ENCODE peak calls at places on chromosomes 13 and 19, in four cellular contexts. V, K, D and A are unnamed samples.

GRCh38 chr19:58388175-58388526 is 1.1 kb downstream of the RPS5 start:
- DNase-seq in V (no peak), K (no peak), D (no peak), A (no peak)

GRCh38 chr19:41321600-41322270 is 11.8 kb downstream of the CCDC97 start:
- DNase-seq in D (peak), K (no peak), V (peak), A (no peak)

GRCh38 chr19:51729781-51730180 is 6.0 kb upstream of the HAS1 start:
- DNase-seq in V (no peak), K (no peak), D (no peak), A (no peak)

GRCh38 chr19:18603255-18603957 is 3.2 kb downstream of the CRLF1 start:
- DNase-seq in D (no peak), K (no peak), V (no peak), A (no peak)

GRCh38 chr13:26658972-26659371 is 101.5 kb downstream of the WASF3 start:
- DNase-seq in D (no peak), K (no peak), V (no peak), A (no peak)

GRCh38 chr13:20550799-20551198 is 16.2 kb upstream of the IFT88 start:
- DNase-seq in D (no peak), K (no peak), V (no peak), A (no peak)

GRCh38 chr13:42041017-42041683 is 7.3 kb upstream of the DGKH start:
- DNase-seq in D (peak), K (peak), V (peak), A (no peak)

GRCh38 chr13:54989418-54989817 is 1960.8 kb downstream of the OLFM4 start:
- DNase-seq in K (no peak), D (no peak), V (no peak), A (no peak)

GRCh38 chr13:32117696-32118095 is 86.1 kb downstream of the FRY start:
- DNase-seq in D (no peak), V (no peak), K (peak), A (no peak)

GRCh38 chr19:15631817-15632216 is 8.9 kb upstream of the CYP4F3 start:
- DNase-seq in D (no peak), K (no peak), V (peak), A (no peak)

GRCh38 chr19:3683866-3684816 is 16.1 kb downstream of the PIP5K1C start:
- DNase-seq in V (no peak), K (no peak), D (peak), A (no peak)

GRCh38 chr19:10286803-10287737 is at the start of gene ICAM4:
- DNase-seq in K (peak), V (no peak), D (no peak), A (no peak)

GRCh38 chr13:97391201-97391600 is 42.8 kb upstream of the RAP2A start:
- DNase-seq in K (no peak), V (no peak), D (no peak), A (no peak)

GRCh38 chr13:31043891-31044657 is 111.6 kb downstream of the TEX26 start:
- DNase-seq in K (peak), D (peak), V (peak), A (peak)

GRCh38 chr13:20230913-20231838 is 943 bp downstream of the GJB6 start:
- DNase-seq in V (no peak), D (no peak), K (no peak), A (no peak)

GRCh38 chr19:18675779-18676178 is 7.7 kb upstream of the CRTC1 start:
- DNase-seq in V (no peak), K (no peak), D (no peak), A (no peak)

GRCh38 chr13:39688699-39689405 is 33.4 kb downstream of the COG6 start:
- DNase-seq in D (peak), V (no peak), K (no peak), A (no peak)

GRCh38 chr19:58364127-58364526 is 1.6 kb upstream of the ZNF497 start:
- DNase-seq in D (no peak), V (no peak), K (no peak), A (no peak)

GRCh38 chr13:90594694-90595093 is 752.8 kb upstream of the MIR17HG start:
- DNase-seq in D (peak), K (no peak), V (no peak), A (no peak)

GRCh38 chr13:34155931-34156607 is 338.1 kb downstream of the RFC3 start:
- DNase-seq in D (peak), K (no peak), V (no peak), A (no peak)

GRCh38 chr13:97231832-97232201 is 9.7 kb downstream of the MBNL2 start:
- DNase-seq in V (no peak), K (no peak), D (no peak), A (peak)

GRCh38 chr13:98823442-98823841 is 71.0 kb upstream of the SLC15A1 start:
- DNase-seq in K (no peak), D (no peak), V (no peak), A (no peak)

GRCh38 chr13:101868585-101869469 is 416.4 kb downstream of the ITGBL1 start:
- DNase-seq in V (no peak), D (no peak), K (no peak), A (no peak)

GRCh38 chr19:6720369-6721112 is at the start of gene C3:
- DNase-seq in V (peak), D (no peak), K (no peak), A (no peak)

GRCh38 chr13:51614350-51614786 is 30.1 kb downstream of the WDFY2 start:
- DNase-seq in D (no peak), V (no peak), K (no peak), A (no peak)

GRCh38 chr19:14081797-14082674 is 3.5 kb downstream of the C19orf67 start:
- DNase-seq in V (no peak), D (no peak), K (peak), A (no peak)

GRCh38 chr13:80030491-80030890 is 310.4 kb downstream of the SPRY2 start:
- DNase-seq in K (no peak), D (no peak), V (no peak), A (no peak)

GRCh38 chr13:36549126-36549702 is 116.9 kb downstream of the CCNA1 start:
- DNase-seq in K (no peak), D (no peak), V (no peak), A (no peak)

GRCh38 chr19:14804755-14805154 is 26.4 kb upstream of the ADGRE2 start:
- DNase-seq in V (no peak), K (no peak), D (no peak), A (no peak)

GRCh38 chr13:28531195-28531955 is 36.4 kb upstream of the FLT1 start:
- DNase-seq in K (peak), V (no peak), D (peak), A (no peak)

GRCh38 chr13:110628952-110629701 is 13.8 kb downstream of the NAXD start:
- DNase-seq in V (no peak), K (no peak), D (peak), A (no peak)

GRCh38 chr13:100381595-100382224 is 206.9 kb downstream of the GGACT start:
- DNase-seq in D (no peak), V (no peak), K (no peak), A (no peak)

GRCh38 chr19:2050991-2051770 is at the start of gene MKNK2:
- DNase-seq in D (peak), V (peak), K (peak), A (peak)

GRCh38 chr13:21365574-21365973 is 93.5 kb downstream of the ZDHHC20 start:
- DNase-seq in D (no peak), K (no peak), V (no peak), A (no peak)

GRCh38 chr19:10913716-10914340 is 14.6 kb downstream of the YIPF2 start:
- DNase-seq in K (no peak), D (no peak), V (no peak), A (no peak)

GRCh38 chr19:47663911-47664771 is 49.1 kb upstream of the EHD2 start:
- DNase-seq in K (no peak), V (peak), D (peak), A (peak)

GRCh38 chr19:29587518-29587986 is 18.5 kb upstream of the POP4 start:
- DNase-seq in V (no peak), D (peak), K (no peak), A (no peak)
- H3K27ac ChIP-seq in V (no peak), D (no peak), K (no peak), A (no peak)

GRCh38 chr19:50536662-50537305 is 23.1 kb upstream of the ASPDH start:
- DNase-seq in D (no peak), K (no peak), V (no peak), A (no peak)
- TF ChIP-seq CTCF in D (peak), K (no peak), V (no peak), A (no peak)

GRCh38 chr19:33374406-33374703 is 846 bp downstream of the CEBPG start:
- DNase-seq in D (no peak), K (no peak), V (no peak), A (no peak)

GRCh38 chr19:33376423-33376822 is 2.9 kb downstream of the CEBPG start:
- DNase-seq in V (peak), K (peak), D (peak), A (no peak)

GRCh38 chr19:33376931-33377557 is 3.5 kb downstream of the CEBPG start:
- DNase-seq in D (no peak), K (no peak), V (no peak), A (no peak)

GRCh38 chr19:33375156-33375744 is 1.7 kb downstream of the CEBPG start:
- DNase-seq in K (no peak), V (no peak), D (no peak), A (no peak)

GRCh38 chr19:33375760-33376159 is 2.3 kb downstream of the CEBPG start:
- DNase-seq in V (no peak), K (no peak), D (no peak), A (no peak)
- H3K4me3 ChIP-seq in V (peak), K (peak), D (no peak), A (peak)

DNA sequence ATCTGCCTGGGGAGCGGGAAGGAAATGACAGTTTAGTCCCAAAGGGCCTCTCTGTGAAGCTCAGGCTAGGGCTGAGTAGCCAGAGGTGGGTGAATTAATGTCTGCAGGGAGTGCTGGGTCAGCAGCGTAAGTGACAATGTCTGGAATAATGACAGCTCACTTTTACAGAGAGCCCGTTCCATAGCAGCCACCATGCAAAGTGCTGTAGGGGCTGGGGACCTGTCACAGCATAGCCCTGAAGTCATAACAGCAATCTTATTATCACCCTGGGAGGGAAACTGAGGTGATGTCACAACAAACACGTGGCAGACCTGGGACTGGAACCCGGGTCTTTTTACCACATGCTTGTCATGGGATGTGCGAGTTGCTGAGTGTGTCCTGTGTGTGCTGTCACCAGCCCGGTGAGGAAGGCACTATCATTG is 8.7 kb upstream of the CD22 start:
- DNase-seq in D (no peak), V (no peak), K (no peak), A (no peak)
- H3K27ac ChIP-seq in D (no peak), V (no peak), K (no peak), A (no peak)

DNA sequence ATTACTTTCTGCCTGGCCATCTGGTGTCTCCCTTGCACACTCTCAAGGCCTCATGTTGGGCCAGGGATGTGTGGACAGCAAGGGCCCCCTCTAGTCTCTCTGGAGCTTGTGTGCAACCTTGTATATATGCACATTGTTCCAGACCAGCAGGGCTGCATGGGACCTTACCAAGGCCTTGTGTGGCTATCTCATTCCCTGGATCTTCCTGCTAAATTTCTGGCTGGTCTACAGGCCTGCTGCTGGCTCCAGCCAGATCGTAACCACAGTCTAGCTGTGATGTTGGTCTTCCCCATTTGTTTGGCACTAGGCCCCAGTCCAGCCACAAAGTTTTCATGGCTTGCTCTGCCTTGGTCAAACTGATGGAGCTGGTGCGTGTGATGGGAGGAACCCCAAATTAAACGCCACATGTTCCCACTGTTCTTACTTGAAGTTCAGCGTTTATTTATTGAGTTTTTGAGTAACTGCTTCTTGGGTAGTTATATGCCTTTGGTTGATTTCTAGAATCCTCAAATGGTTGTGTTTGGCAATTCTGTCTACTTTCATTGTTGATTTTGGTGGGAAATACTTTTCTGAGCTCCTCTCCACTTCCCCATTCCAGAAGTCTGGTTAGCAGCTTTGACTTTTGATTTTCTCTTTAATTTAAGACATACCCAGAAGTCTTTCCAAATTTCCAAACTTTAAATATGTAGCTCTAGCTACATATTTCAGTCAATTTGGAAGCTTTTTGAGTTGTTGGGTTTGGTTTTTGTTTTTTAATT is 56.4 kb downstream of the SIPA1L3 start:
- DNase-seq in V (no peak), D (peak), K (no peak), A (no peak)
- TF ChIP-seq CTCF in V (no peak), D (no peak), K (no peak), A (no peak)

DNA sequence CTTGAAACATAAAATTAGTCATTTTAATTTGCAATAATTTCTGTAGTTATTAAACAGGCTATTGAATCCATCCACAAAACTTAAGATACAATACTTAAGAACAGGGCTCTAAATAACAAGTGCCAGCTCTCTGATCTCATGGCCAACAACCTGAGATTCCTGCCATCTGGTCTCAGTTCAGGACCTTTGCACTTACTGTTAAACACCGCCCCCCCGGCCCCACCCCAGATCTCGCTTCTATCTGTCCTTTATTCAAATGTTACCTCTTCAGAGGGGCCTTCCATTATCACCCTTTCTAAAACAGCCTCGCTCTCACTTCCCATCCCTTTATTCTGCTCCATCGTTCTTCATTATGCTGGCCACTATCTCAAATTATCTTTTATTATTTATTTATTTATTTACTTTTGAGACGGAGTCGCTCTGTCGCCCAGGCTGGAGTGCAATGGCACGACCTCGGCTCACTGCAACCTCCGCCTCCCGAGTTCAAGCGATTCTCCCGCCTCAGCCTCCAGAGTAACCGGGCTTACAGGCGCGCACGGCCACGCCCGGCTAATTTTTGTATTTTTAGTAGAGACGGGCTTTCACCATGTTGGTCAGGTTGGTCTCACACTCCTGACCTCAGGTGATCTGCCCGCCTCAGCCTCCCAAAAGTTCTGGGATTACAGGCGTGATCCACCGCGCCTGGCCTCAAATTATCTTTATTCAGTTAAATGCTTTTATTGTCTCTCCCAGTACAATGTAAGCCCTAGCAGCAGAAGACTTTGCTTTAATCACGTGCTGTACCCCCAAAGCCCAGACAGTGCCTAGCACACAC is 838 bp upstream of the SNRNP70 start:
- DNase-seq in D (no peak), K (no peak), V (no peak), A (no peak)
- H3K4me3 ChIP-seq in D (peak), K (peak), V (peak), A (peak)

GRCh38 chr19:13027031-13027430 is 31.8 kb downstream of the NFIX start:
- DNase-seq in K (no peak), D (no peak), V (no peak), A (no peak)
- H3K27ac ChIP-seq in K (peak), D (no peak), V (peak), A (no peak)

GRCh38 chr13:61156753-61157152 is 258.9 kb downstream of the PCDH20 start:
- DNase-seq in D (no peak), V (no peak), K (no peak), A (no peak)

GRCh38 chr13:61162636-61163035 is 253.0 kb downstream of the PCDH20 start:
- DNase-seq in V (no peak), D (no peak), K (no peak), A (no peak)

DNA sequence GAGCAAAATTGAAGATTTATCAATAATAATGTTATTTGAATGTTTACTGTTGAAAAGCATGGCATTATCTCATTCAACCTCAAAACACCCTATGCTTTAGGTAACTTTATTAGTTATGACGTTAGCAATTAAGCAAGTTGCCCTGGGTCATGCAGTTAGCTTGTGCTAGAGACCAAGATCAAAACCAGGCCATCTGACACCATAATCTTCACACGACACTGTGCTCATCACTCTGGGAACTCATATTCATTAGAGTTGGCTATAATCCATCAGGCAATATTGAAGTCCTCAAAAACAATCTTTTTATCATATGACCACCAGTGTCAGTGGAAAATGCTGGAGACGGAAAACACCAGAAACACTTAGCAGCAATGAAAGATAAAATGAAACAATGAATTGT is 253.5 kb downstream of the PCDH20 start:
- DNase-seq in V (no peak), D (no peak), K (no peak), A (no peak)
- TF ChIP-seq CTCF in V (no peak), D (no peak), K (no peak), A (no peak)

GRCh38 chr13:58024103-58024502 is 392.6 kb downstream of the PCDH17 start:
- DNase-seq in K (no peak), D (no peak), V (no peak), A (no peak)

GRCh38 chr13:58025821-58026220 is 394.3 kb downstream of the PCDH17 start:
- DNase-seq in K (no peak), D (no peak), V (no peak), A (no peak)
- H3K4me3 ChIP-seq in K (no peak), D (no peak), V (no peak), A (no peak)